ENCODE peak calls at places on chromosomes 6 and 20, in six cellular contexts. One of them, this sample, is unnamed.

GRCh38 chr6:139161169-139161568 is 26.3 kb downstream of the HECA start:
- DNase-seq in lower lobe of right lung: no peak
- DNase-seq in epithelial cell of esophagus: peak; percentile 72
- DNase-seq in GM12864: no peak
- DNase-seq in fibroblast of mammary gland: peak; percentile 61
- DNase-seq in natural killer cell: no peak
- DNase-seq in this sample: no peak

GRCh38 chr6:1686117-1687098 is 76.7 kb downstream of the FOXC1 start:
- DNase-seq in GM12864: no peak
- DNase-seq in lower lobe of right lung: peak; percentile 62
- DNase-seq in fibroblast of mammary gland: peak; percentile 94
- DNase-seq in epithelial cell of esophagus: peak; percentile 98
- DNase-seq in natural killer cell: no peak
- DNase-seq in this sample: peak; percentile 83

GRCh38 chr6:168370310-168370991 is 50.9 kb upstream of the DACT2 start:
- DNase-seq in natural killer cell: peak; percentile 61
- DNase-seq in lower lobe of right lung: peak; percentile 74
- DNase-seq in fibroblast of mammary gland: peak; percentile 33
- DNase-seq in GM12864: no peak
- DNase-seq in epithelial cell of esophagus: no peak
- DNase-seq in this sample: no peak

GRCh38 chr20:58131111-58131510 is 97.3 kb downstream of the ANKRD60 start:
- DNase-seq in lower lobe of right lung: no peak
- DNase-seq in GM12864: no peak
- DNase-seq in epithelial cell of esophagus: no peak
- DNase-seq in natural killer cell: no peak
- DNase-seq in fibroblast of mammary gland: peak; percentile 25
- DNase-seq in this sample: peak; percentile 68

GRCh38 chr6:85641916-85642773 is 541 bp downstream of the SYNCRIP start:
- DNase-seq in GM12864: no peak
- DNase-seq in natural killer cell: peak; percentile 54
- DNase-seq in fibroblast of mammary gland: peak; percentile 36
- DNase-seq in lower lobe of right lung: peak; percentile 88
- DNase-seq in epithelial cell of esophagus: peak; percentile 64
- DNase-seq in this sample: peak; percentile 69

GRCh38 chr6:143187173-143187908 is 126.7 kb downstream of the AIG1 start:
- DNase-seq in epithelial cell of esophagus: peak; percentile 15
- DNase-seq in natural killer cell: no peak
- DNase-seq in GM12864: no peak
- DNase-seq in fibroblast of mammary gland: peak; percentile 77
- DNase-seq in lower lobe of right lung: no peak
- DNase-seq in this sample: no peak

GRCh38 chr6:34791164-34791841 is 580 bp upstream of the BLTP3A start:
- DNase-seq in natural killer cell: peak; percentile 38
- DNase-seq in GM12864: peak; percentile 18
- DNase-seq in lower lobe of right lung: peak; percentile 61
- DNase-seq in epithelial cell of esophagus: peak; percentile 37
- DNase-seq in fibroblast of mammary gland: peak; percentile 30
- DNase-seq in this sample: no peak

GRCh38 chr20:33522256-33522820 is 32.4 kb downstream of the CBFA2T2 start:
- DNase-seq in lower lobe of right lung: no peak
- DNase-seq in natural killer cell: no peak
- DNase-seq in fibroblast of mammary gland: peak; percentile 39
- DNase-seq in epithelial cell of esophagus: no peak
- DNase-seq in GM12864: no peak
- DNase-seq in this sample: no peak

GRCh38 chr20:54726687-54727086 is 251.3 kb downstream of the DOK5 start:
- DNase-seq in epithelial cell of esophagus: no peak
- DNase-seq in fibroblast of mammary gland: no peak
- DNase-seq in natural killer cell: no peak
- DNase-seq in GM12864: no peak
- DNase-seq in lower lobe of right lung: no peak
- DNase-seq in this sample: no peak

GRCh38 chr6:160462551-160463109 is 114.5 kb downstream of the SLC22A3 start:
- DNase-seq in epithelial cell of esophagus: peak; percentile 66
- DNase-seq in GM12864: peak; percentile 58
- DNase-seq in natural killer cell: peak; percentile 44
- DNase-seq in lower lobe of right lung: no peak
- DNase-seq in fibroblast of mammary gland: peak; percentile 91
- DNase-seq in this sample: no peak

GRCh38 chr6:1893470-1894130 is 283.9 kb downstream of the FOXC1 start:
- DNase-seq in fibroblast of mammary gland: no peak
- DNase-seq in natural killer cell: no peak
- DNase-seq in GM12864: no peak
- DNase-seq in lower lobe of right lung: no peak
- DNase-seq in epithelial cell of esophagus: no peak
- DNase-seq in this sample: no peak

GRCh38 chr6:111503660-111504059 is 20.6 kb upstream of the REV3L start:
- DNase-seq in fibroblast of mammary gland: no peak
- DNase-seq in GM12864: no peak
- DNase-seq in natural killer cell: no peak
- DNase-seq in epithelial cell of esophagus: no peak
- DNase-seq in lower lobe of right lung: no peak
- DNase-seq in this sample: no peak

GRCh38 chr20:31770243-31770642 is 31.2 kb downstream of the TPX2 start:
- DNase-seq in lower lobe of right lung: no peak
- DNase-seq in natural killer cell: no peak
- DNase-seq in epithelial cell of esophagus: no peak
- DNase-seq in GM12864: no peak
- DNase-seq in fibroblast of mammary gland: no peak
- DNase-seq in this sample: no peak

DNA sequence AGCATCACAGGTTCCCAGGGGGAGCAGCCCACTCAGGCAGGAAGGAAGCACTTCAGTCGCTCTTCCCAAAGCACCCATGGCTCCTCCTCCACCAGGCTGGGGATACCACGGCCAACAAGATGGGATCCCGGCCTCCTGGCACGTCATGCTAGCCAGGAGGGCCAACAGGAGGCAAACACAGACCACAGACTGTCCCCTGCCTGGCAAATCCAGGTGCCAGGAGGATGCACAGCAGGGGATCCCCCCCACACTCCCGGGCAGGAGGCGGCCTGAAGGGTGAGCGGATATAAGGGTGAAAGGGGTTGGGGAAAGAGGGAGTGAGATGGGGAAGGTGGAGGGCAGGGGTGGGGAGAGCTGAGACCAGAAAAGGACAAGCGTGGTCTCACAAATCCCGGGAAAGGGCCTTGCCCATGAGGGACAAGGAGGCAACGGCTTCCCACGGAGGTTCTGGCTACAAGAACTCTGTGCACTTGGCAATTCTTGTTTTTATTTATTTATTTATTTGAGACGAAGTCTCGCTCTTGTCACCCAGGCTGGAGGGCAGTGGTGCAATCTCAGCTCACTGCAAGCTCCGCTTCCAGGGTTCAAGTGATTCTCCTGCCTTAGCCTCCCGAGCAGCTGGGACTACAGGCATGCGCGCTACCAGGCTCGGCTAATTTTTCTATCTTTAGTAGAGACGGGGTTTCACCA is 7.2 kb downstream of the PXDC1 start:
- DNase-seq in epithelial cell of esophagus: no peak
- DNase-seq in lower lobe of right lung: no peak
- DNase-seq in GM12864: no peak
- DNase-seq in fibroblast of mammary gland: peak; percentile 51
- DNase-seq in natural killer cell: no peak
- DNase-seq in this sample: no peak
- TF ChIP-seq CTCF in epithelial cell of esophagus: no peak
- TF ChIP-seq CTCF in lower lobe of right lung: no peak
- TF ChIP-seq CTCF in GM12864: no peak
- TF ChIP-seq CTCF in fibroblast of mammary gland: no peak
- TF ChIP-seq CTCF in natural killer cell: no peak
- TF ChIP-seq CTCF in this sample: no peak

GRCh38 chr6:26493258-26493657 is 6.8 kb upstream of the BTN1A1 start:
- DNase-seq in lower lobe of right lung: no peak
- DNase-seq in epithelial cell of esophagus: no peak
- DNase-seq in natural killer cell: no peak
- DNase-seq in fibroblast of mammary gland: peak; percentile 53
- DNase-seq in GM12864: no peak
- DNase-seq in this sample: no peak
- TF ChIP-seq CTCF in lower lobe of right lung: peak; percentile 11
- TF ChIP-seq CTCF in epithelial cell of esophagus: peak; percentile 2
- TF ChIP-seq CTCF in natural killer cell: no peak
- TF ChIP-seq CTCF in fibroblast of mammary gland: peak; percentile 26
- TF ChIP-seq CTCF in GM12864: peak; percentile 28
- TF ChIP-seq CTCF in this sample: peak; percentile 18

DNA sequence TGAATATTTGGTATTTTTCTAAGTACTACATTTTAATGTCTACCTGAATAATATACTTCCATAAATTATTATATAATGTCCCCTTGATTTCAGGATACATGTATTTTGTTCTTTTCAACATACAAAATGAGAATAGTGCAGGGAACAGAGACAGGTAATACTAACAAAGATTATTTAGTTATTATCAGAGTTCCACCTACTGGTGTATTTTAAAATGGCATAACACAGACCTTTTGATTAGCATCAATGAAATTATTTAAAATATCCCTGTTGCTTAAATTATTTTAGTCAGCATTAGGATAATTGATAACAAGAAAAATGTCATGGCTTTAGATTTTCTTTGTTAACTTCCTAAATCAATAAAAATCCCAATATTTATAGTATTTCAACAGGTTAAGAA is 184.0 kb downstream of the PRDM13 start:
- DNase-seq in fibroblast of mammary gland: no peak
- DNase-seq in GM12864: no peak
- DNase-seq in lower lobe of right lung: no peak
- DNase-seq in natural killer cell: no peak
- DNase-seq in epithelial cell of esophagus: no peak
- DNase-seq in this sample: no peak
- TF ChIP-seq CTCF in fibroblast of mammary gland: peak; percentile 28
- TF ChIP-seq CTCF in GM12864: no peak
- TF ChIP-seq CTCF in lower lobe of right lung: no peak
- TF ChIP-seq CTCF in natural killer cell: no peak
- TF ChIP-seq CTCF in epithelial cell of esophagus: no peak
- TF ChIP-seq CTCF in this sample: peak; percentile 46

DNA sequence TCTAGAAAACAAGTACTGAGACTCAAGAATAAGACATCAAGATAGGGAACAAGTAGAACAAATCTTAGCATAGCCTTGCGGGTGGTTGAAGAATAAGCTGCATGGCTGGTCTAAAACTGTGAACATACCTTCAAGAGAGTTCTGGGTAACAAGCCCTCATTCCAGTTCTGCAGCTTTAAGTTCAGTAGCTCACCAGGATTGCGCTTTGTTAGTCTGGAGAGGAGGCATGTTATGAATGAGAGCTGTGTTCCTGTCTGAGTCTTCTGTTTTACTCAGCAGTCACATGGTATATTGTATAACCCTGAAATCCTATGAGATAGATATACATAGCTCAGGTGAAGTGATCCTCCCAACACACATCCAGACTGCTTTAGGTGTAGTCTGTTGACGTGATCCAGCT is 406.6 kb upstream of the IRAK1BP1 start:
- DNase-seq in lower lobe of right lung: no peak
- DNase-seq in GM12864: no peak
- DNase-seq in natural killer cell: no peak
- DNase-seq in epithelial cell of esophagus: peak; percentile 81
- DNase-seq in fibroblast of mammary gland: no peak
- DNase-seq in this sample: no peak
- TF ChIP-seq CTCF in lower lobe of right lung: no peak
- TF ChIP-seq CTCF in GM12864: no peak
- TF ChIP-seq CTCF in natural killer cell: no peak
- TF ChIP-seq CTCF in epithelial cell of esophagus: no peak
- TF ChIP-seq CTCF in fibroblast of mammary gland: no peak
- TF ChIP-seq CTCF in this sample: no peak

DNA sequence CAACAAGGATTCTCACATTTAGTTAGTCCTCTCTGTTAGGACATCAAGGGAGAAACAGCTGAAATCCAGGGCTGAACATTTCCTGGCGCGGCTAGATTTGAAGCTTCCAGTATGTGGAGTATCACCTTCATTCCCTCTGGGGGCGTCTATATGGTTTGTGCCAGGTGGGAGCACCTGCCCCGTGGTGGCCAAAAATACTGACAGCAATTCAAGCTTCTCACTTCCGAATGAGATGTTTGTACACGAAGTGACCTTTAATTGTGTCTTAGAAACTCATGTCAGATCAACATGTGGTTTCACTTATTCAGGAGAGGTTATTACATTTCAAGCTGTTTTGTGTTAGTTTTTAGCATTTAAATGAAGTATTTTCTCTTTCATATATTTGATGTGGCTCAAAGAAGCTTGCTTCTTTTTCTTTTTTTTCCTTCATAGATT is 67.3 kb upstream of the ZNF217 start:
- DNase-seq in GM12864: no peak
- DNase-seq in fibroblast of mammary gland: peak; percentile 59
- DNase-seq in lower lobe of right lung: no peak
- DNase-seq in epithelial cell of esophagus: no peak
- DNase-seq in natural killer cell: no peak
- DNase-seq in this sample: peak; percentile 55
- TF ChIP-seq CTCF in GM12864: no peak
- TF ChIP-seq CTCF in fibroblast of mammary gland: no peak
- TF ChIP-seq CTCF in lower lobe of right lung: no peak
- TF ChIP-seq CTCF in epithelial cell of esophagus: no peak
- TF ChIP-seq CTCF in natural killer cell: no peak
- TF ChIP-seq CTCF in this sample: no peak

DNA sequence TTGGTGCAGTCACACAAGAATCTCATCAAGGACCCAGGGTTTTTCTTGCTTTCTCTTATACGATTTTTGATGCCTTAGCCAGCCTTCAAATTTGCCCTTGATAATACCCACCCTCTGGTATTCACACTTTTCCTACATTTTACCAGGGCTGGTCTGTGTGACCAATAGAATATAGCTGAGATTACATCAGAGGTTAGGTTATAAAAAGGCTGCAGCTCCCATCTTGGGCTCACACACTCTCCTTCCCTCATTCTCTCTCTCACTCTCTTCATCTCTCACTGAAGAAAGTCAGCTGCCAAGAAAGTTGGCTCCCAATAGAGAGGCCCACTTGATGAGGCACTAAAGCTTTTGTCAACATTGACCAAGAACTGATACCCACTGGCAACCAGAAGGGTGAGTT is 4.1 kb upstream of the PNPLA1 start:
- DNase-seq in fibroblast of mammary gland: no peak
- DNase-seq in lower lobe of right lung: no peak
- DNase-seq in GM12864: no peak
- DNase-seq in epithelial cell of esophagus: no peak
- DNase-seq in natural killer cell: no peak
- DNase-seq in this sample: no peak
- TF ChIP-seq CTCF in fibroblast of mammary gland: no peak
- TF ChIP-seq CTCF in lower lobe of right lung: no peak
- TF ChIP-seq CTCF in GM12864: no peak
- TF ChIP-seq CTCF in epithelial cell of esophagus: no peak
- TF ChIP-seq CTCF in natural killer cell: no peak
- TF ChIP-seq CTCF in this sample: no peak

GRCh38 chr6:32154514-32155161 is 697 bp downstream of the PPT2 start:
- DNase-seq in lower lobe of right lung: peak; percentile 67
- DNase-seq in natural killer cell: peak; percentile 61
- DNase-seq in GM12864: no peak
- DNase-seq in epithelial cell of esophagus: peak; percentile 79
- DNase-seq in fibroblast of mammary gland: peak; percentile 56
- DNase-seq in this sample: no peak
- TF ChIP-seq CTCF in lower lobe of right lung: peak; percentile 52
- TF ChIP-seq CTCF in natural killer cell: peak; percentile 59
- TF ChIP-seq CTCF in GM12864: peak; percentile 44
- TF ChIP-seq CTCF in epithelial cell of esophagus: peak; percentile 71
- TF ChIP-seq CTCF in fibroblast of mammary gland: peak; percentile 33
- TF ChIP-seq CTCF in this sample: peak; percentile 72

DNA sequence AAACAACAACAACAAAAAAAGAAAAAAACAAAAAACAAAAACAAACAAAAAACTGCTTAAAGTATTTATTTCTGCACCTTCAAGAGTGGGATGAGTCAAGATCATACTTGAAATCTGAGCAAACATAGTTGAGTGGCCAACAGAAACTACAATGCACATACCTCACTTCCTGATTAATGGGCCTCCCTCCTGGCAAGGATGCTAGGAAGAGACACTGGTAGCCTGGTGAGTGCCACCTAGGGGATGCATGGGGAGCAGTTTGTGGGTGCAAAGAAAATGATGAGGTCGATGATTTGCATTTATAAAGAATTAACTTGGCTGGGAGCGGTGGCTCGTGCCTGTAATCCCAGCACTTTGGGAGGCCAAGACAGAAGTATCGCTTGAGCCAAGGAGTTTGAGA is 808.1 kb downstream of the MAFB start:
- DNase-seq in natural killer cell: no peak
- DNase-seq in GM12864: peak; percentile 10
- DNase-seq in fibroblast of mammary gland: peak; percentile 88
- DNase-seq in lower lobe of right lung: no peak
- DNase-seq in epithelial cell of esophagus: peak; percentile 87
- DNase-seq in this sample: no peak
- TF ChIP-seq CTCF in natural killer cell: no peak
- TF ChIP-seq CTCF in GM12864: peak; percentile 39
- TF ChIP-seq CTCF in fibroblast of mammary gland: peak; percentile 53
- TF ChIP-seq CTCF in lower lobe of right lung: no peak
- TF ChIP-seq CTCF in epithelial cell of esophagus: peak; percentile 62
- TF ChIP-seq CTCF in this sample: peak; percentile 51